ENCODE peak calls at places on chromosome 17, in four cellular contexts. K is K562, H is HCT116, M is Panc1. X is an unnamed sample.

GRCh38 chr17:73399056-73399455 is 87.3 kb upstream of the CDC42EP4 start:
- DNase-seq in K (no peak), H (no peak), M (no peak), X (no peak)

GRCh38 chr17:18182978-18183333 is 672 bp upstream of the ALKBH5 start:
- DNase-seq in K (peak), H (no peak), M (no peak), X (no peak)

GRCh38 chr17:79947351-79948031 is 88.2 kb downstream of the TBC1D16 start:
- DNase-seq in K (no peak), H (no peak), M (no peak), X (no peak)

GRCh38 chr17:64024781-64025731 is 4.6 kb upstream of the ICAM2 start:
- DNase-seq in K (no peak), H (no peak), M (no peak), X (no peak)

GRCh38 chr17:73288534-73289302 is 23.1 kb downstream of the CDC42EP4 start:
- DNase-seq in K (peak), H (no peak), M (no peak), X (peak)

GRCh38 chr17:3963214-3964201 is 729 bp downstream of the ATP2A3 start:
- DNase-seq in K (peak), H (no peak), M (no peak), X (no peak)

GRCh38 chr17:77802811-77803220 is 155.7 kb upstream of the TNRC6C start:
- DNase-seq in K (no peak), H (no peak), M (no peak), X (no peak)

GRCh38 chr17:39927928-39928867 is 666 bp downstream of the LRRC3C start:
- DNase-seq in K (no peak), H (no peak), M (no peak), X (peak)

GRCh38 chr17:33038740-33039139 is 47.1 kb downstream of the SPACA3 start:
- DNase-seq in K (peak), H (peak), M (no peak), X (no peak)

GRCh38 chr17:38879878-38880727 is 10.2 kb downstream of the LASP1 start:
- DNase-seq in K (no peak), H (no peak), M (no peak), X (no peak)

GRCh38 chr17:54967621-54968258 is 714 bp downstream of the COX11 start:
- DNase-seq in K (peak), H (peak), M (peak), X (peak)

GRCh38 chr17:49748791-49749190 is 15.1 kb downstream of the FAM117A start:
- DNase-seq in K (no peak), H (no peak), M (no peak), X (no peak)

GRCh38 chr17:63483655-63484575 is 7.1 kb downstream of the ACE start:
- DNase-seq in K (no peak), H (no peak), M (no peak), X (no peak)

GRCh38 chr17:12041316-12041715 is 20.6 kb downstream of the MAP2K4 start:
- DNase-seq in K (no peak), H (peak), M (no peak), X (no peak)

DNA sequence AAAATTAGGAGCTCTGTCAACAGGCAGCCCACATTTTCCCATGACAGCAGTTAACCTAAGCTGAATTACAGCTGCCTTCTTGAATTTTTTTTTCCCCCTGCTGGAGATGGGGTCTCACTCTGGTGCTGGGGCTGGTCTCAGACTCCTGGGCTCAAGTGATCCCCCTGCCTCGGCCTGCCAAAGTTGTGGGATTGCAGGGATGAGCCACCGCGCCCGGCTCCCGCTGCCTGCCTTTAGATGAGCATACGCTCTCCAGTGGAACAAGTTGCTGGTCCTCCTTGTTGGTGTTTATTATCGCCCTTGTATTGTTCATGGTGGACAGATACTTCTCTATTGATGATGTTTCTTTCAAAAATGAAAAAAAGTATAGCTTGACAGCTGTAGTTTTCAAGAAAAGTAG is 15.6 kb downstream of the PAFAH1B1 start:
- DNase-seq in K (no peak), H (no peak), M (no peak), X (no peak)
- TF ChIP-seq TCF7L2 in K (no peak), H (no peak), M (no peak), X (no peak)

GRCh38 chr17:47119746-47120520 is 69.2 kb downstream of the CDC27 start:
- DNase-seq in K (no peak), H (peak), M (no peak), X (peak)
- TF ChIP-seq TCF7L2 in K (no peak), H (no peak), M (peak), X (no peak)

DNA sequence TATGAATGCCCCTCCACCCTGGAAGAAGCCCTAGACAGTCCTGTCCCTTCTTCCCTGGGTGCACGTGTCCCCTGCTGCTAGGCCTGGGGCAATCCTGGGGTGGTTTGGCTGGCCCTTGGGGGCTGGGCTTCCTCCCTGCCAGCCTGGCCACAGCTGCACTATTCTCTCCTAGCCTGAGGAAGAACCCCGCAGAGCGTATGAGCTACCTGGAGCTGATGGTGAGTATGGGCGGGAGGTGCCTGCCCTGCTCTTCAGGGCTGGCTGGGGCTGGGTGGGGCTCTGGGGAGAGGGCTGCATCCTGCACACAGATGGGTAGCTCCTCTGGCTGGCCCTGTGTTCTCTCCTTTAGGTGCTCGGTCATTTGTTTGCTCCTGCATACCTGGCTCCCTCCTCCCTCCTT is 28.8 kb downstream of the MAP2K3 start:
- DNase-seq in K (no peak), H (no peak), M (no peak), X (no peak)
- TF ChIP-seq TCF7L2 in K (no peak), H (no peak), M (no peak), X (no peak)

GRCh38 chr17:7403902-7404736 is at the start of gene TMEM256:
- DNase-seq in K (peak), H (peak), M (peak), X (peak)
- TF ChIP-seq TCF7L2 in K (peak), H (no peak), M (no peak), X (no peak)

DNA sequence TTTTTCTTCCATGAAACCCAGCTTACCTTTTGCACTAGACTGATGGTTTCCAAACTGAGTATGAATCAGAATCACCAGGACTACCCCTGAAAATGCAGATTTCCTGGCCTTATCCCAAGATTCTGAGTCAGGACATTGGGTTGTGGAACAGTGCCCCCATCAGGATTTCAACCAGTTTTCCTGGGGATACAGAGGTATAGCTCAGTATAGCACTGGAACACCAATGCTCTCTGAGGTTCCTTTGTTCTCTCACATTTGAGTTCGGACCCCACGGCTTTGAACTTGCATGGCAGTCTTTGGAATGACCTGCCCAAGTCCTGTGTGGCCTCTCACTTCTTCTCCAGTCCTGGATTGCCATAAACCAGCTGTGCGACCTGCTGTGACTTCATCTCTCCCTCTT is 12.8 kb upstream of the CCL8 start:
- DNase-seq in K (peak), H (no peak), M (no peak), X (no peak)
- TF ChIP-seq TCF7L2 in K (no peak), H (no peak), M (no peak), X (no peak)

DNA sequence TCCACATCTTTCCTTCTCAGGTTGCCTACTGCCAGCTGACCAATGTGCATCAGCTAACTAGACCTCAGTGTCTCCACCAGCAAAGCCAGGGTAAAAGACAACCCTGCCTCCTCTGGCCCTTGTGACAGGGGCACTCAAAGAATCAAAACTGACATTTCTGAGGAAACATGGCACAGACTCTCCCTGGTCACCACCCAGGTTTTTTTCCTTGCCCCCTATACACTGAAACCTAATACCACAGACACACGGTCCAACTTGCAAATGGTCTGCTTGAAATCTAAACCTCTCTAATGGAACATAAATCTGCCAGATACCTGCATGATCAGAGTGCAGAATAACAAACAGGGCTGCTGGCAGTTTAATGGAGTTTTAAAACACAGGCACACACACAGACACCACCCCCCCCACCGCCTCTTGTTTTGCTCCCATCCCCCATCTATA is 19.5 kb upstream of the CORO6 start:
- DNase-seq in K (no peak), H (no peak), M (no peak), X (no peak)
- TF ChIP-seq TCF7L2 in K (no peak), H (no peak), M (no peak), X (no peak)

X was measured in HepG2.